ENCODE peak calls at places on chromosomes 5 and 9, in four cellular contexts. J, U, F and X are unnamed samples.

GRCh38 chr5:31993182-31993961 is 180.7 kb downstream of the GOLPH3 start:
- DNase-seq in J (no peak), F (peak; percentile 38), U (no peak), X (no peak)

GRCh38 chr5:97133106-97133505 is 9.3 kb downstream of the LIX1 start:
- DNase-seq in J (no peak), U (no peak), F (no peak), X (no peak)

GRCh38 chr5:153516503-153516902 is 26.0 kb downstream of the GRIA1 start:
- DNase-seq in F (no peak), J (no peak), U (peak; percentile 28), X (no peak)

GRCh38 chr5:169801324-169801777 is 164.3 kb downstream of the DOCK2 start:
- DNase-seq in J (no peak), U (no peak), F (no peak), X (no peak)

GRCh38 chr5:88734191-88734640 is 148.8 kb downstream of the MEF2C start:
- DNase-seq in J (no peak), U (no peak), F (no peak), X (peak; percentile 59)

GRCh38 chr5:168734657-168735344 is 155.6 kb upstream of the PANK3 start:
- DNase-seq in J (no peak), F (no peak), U (no peak), X (peak; percentile 70)

GRCh38 chr9:85200726-85201402 is 531.3 kb downstream of the NTRK2 start:
- DNase-seq in U (no peak), J (no peak), F (no peak), X (peak; percentile 53)

GRCh38 chr5:150763023-150763793 is 4.4 kb upstream of the DCTN4 start:
- DNase-seq in J (peak; percentile 33), U (no peak), F (no peak), X (no peak)

GRCh38 chr5:143101740-143102386 is 301.6 kb downstream of the NR3C1 start:
- DNase-seq in U (no peak), J (peak; percentile 29), F (no peak), X (no peak)

GRCh38 chr5:56829137-56829536 is 13.8 kb downstream of the MAP3K1 start:
- DNase-seq in J (no peak), U (no peak), F (no peak), X (no peak)

GRCh38 chr5:157977957-157978505 is 119.1 kb upstream of the CLINT1 start:
- DNase-seq in F (no peak), U (no peak), J (no peak), X (no peak)

GRCh38 chr5:68727931-68728330 is 365.9 kb upstream of the SLC30A5 start:
- DNase-seq in J (no peak), U (no peak), F (no peak), X (no peak)

GRCh38 chr5:178305801-178306200 is 73.2 kb upstream of the PHYKPL start:
- DNase-seq in F (no peak), J (no peak), U (no peak), X (peak; percentile 34)

GRCh38 chr5:170145462-170145861 is 39.8 kb downstream of the FOXI1 start:
- DNase-seq in J (no peak), U (no peak), F (no peak), X (no peak)

GRCh38 chr9:124206391-124206790 is 51.4 kb upstream of the NEK6 start:
- DNase-seq in U (no peak), J (no peak), F (no peak), X (peak; percentile 12)

GRCh38 chr5:158935215-158935614 is 164.5 kb downstream of the EBF1 start:
- DNase-seq in J (no peak), F (no peak), U (no peak), X (no peak)

GRCh38 chr5:108801776-108802175 is 54.1 kb downstream of the FER start:
- DNase-seq in F (peak; percentile 71), U (no peak), J (no peak), X (no peak)

GRCh38 chr9:81118416-81118815 is 570.9 kb downstream of the TLE1 start:
- DNase-seq in F (no peak), U (no peak), J (no peak), X (no peak)

GRCh38 chr9:108707120-108707519 is 148.7 kb downstream of the ACTL7B start:
- DNase-seq in J (no peak), U (no peak), F (no peak), X (no peak)

GRCh38 chr5:138705567-138705966 is 47.7 kb upstream of the CTNNA1 start:
- DNase-seq in F (no peak), U (no peak), J (no peak), X (no peak)

GRCh38 chr5:591746-592145 is 20.4 kb upstream of the CEP72 start:
- DNase-seq in F (no peak), J (no peak), U (no peak), X (no peak)

GRCh38 chr5:115366223-115366622 is 69.8 kb upstream of the CCDC112 start:
- DNase-seq in F (peak; percentile 95), J (no peak), U (no peak), X (no peak)

GRCh38 chr5:170791325-170791954 is 7.9 kb downstream of the GABRP start:
- DNase-seq in U (peak; percentile 84), F (no peak), J (peak; percentile 83), X (peak; percentile 82)

GRCh38 chr5:172455087-172455381 is 709 bp upstream of the SH3PXD2B start:
- DNase-seq in J (no peak), F (no peak), U (no peak), X (no peak)

GRCh38 chr9:27771803-27772545 is 198.7 kb upstream of the C9orf72 start:
- DNase-seq in U (peak; percentile 37), F (no peak), J (no peak), X (no peak)

GRCh38 chr9:122213589-122214413 is 15.0 kb downstream of the LHX6 start:
- DNase-seq in U (peak; percentile 93), J (peak; percentile 87), F (no peak), X (no peak)

GRCh38 chr9:130147910-130148309 is 24.3 kb upstream of the NCS1 start:
- DNase-seq in U (no peak), J (no peak), F (no peak), X (no peak)

GRCh38 chr9:89817186-89817960 is 212.6 kb downstream of the GADD45G start:
- DNase-seq in F (no peak), J (no peak), U (no peak), X (no peak)

GRCh38 chr9:121357011-121357410 is 13.0 kb downstream of the STOM start:
- DNase-seq in F (no peak), J (no peak), U (no peak), X (no peak)

DNA sequence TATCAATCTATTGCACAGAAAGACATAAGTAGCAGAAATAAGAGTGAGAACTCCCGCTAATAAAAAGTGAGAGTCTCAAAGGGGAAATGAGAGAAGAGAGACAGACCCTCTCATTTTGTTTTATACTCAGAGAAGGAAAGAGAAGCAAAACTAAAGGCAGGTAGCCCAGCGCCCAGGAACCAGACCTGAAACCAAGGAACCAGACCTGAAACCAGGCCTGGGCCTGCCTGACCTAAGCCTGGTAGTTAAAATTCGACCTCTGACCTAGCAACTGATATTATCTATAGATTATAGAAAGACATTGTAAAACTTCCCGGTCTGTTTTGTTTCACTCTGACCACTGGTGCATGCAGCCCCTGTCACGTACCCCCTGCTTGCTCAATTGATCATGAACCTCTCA is 134.5 kb upstream of the SEMA6A start:
- DNase-seq in J (no peak), U (no peak), F (no peak), X (no peak)
- H3K4me3 ChIP-seq in J (no peak overlapping the region), U (no peak overlapping the region), F (no peak overlapping the region), X (no peak overlapping the region)

GRCh38 chr5:139709587-139710369 is 61.6 kb downstream of the CXXC5 start:
- DNase-seq in U (no peak), J (no peak), F (no peak), X (no peak)

GRCh38 chr5:139708434-139708849 is 60.3 kb downstream of the CXXC5 start:
- DNase-seq in F (no peak), U (peak; percentile 52), J (no peak), X (peak; percentile 27)

GRCh38 chr5:139707445-139708003 is 59.4 kb downstream of the CXXC5 start:
- DNase-seq in F (no peak), J (no peak), U (no peak), X (no peak)

GRCh38 chr5:139710370-139711066 is 62.4 kb downstream of the CXXC5 start:
- DNase-seq in U (peak; percentile 83), F (no peak), J (peak; percentile 63), X (no peak)

DNA sequence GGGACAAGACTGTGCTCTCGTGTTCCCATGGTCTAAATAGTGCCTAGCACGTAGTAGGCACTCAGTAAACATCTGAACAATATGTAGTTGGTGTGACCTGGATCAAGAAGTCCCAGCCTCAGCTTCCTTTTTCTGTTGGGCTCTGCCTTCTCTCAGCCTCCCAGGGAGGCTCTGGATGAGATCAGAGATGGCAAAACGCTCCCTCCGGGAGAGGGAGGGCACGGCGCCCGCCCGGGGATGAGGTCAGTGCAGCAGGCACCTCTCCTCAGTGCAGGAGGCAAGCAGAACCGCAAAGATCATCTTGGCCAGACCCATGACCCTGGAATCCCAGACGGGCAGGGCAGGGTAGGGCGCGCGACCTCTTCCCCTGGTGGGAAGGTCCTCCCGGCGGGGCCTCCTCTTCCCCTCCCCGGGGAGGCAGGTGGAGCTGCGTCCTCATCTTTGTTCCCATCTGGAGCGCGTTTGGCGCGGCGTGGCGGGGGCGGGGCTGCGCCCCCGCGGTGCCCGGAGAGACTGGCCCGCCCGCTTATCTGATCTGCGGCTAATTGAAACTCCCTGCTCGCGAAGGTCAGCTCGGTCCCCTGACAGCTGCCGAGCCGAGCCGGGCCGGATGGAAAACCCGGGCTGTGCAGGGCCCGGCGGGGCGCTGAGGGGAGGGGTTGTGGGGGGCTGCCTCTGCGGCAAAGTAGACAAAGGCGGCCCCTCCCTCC is 60.9 kb downstream of the CXXC5 start:
- DNase-seq in J (peak; percentile 50), U (peak; percentile 84), F (no peak), X (peak; percentile 92)
- H3K4me3 ChIP-seq in J (peak overlapping the region; percentile 2), U (peak overlapping the region; percentile 59), F (no peak overlapping the region), X (no peak overlapping the region)

DNA sequence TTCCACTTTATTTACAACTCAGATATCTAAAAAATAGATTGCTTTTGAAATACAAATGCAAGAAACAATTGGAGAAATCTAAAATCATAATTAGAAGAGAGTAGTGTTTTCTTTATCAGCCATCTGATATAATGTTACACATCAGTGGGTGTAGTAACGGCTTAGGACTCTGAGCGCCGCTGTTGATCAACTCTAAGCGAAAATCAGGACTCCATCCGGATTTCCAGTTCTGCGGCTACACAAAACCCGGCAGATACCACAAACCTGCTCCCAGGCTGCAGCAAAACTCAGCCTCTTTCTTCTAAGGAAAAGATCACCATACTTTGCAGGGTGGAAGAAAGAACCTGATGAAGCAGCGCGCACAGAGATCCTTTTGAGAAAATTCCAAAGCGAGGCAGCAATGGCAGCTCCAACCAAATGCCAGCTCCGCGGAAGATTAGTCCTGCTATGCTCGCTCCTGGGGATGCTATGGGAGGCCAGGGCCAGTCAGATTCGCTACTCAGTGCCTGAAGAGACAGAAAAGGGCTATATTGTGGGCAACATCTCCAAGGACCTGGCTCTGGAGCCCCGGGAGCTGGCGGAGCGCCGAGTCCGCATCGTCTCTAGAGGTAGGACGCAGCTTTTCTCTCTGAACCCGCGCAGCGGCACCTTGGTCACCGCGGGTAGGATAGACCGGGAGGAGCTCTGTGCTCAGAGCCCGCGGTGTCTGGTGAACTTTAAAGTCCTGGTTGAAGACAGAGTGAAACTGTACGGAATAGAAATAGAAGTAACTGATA is at the start of gene PCDHGA9:
- DNase-seq in J (no peak), F (no peak), U (no peak), X (no peak)
- H3K4me3 ChIP-seq in J (no peak within 1 kb of the TSS), F (peak within 1 kb of the TSS; percentile 34), U (no peak within 1 kb of the TSS), X (no peak within 1 kb of the TSS)

GRCh38 chr9:127873223-127873691 is 4.2 kb downstream of the AK1 start:
- DNase-seq in U (peak; percentile 48), J (no peak), F (no peak), X (no peak)

GRCh38 chr9:127872492-127873222 is 4.8 kb downstream of the AK1 start:
- DNase-seq in J (no peak), F (no peak), U (no peak), X (no peak)

GRCh38 chr9:127875306-127875966 is 2.0 kb downstream of the AK1 start:
- DNase-seq in J (no peak), F (no peak), U (no peak), X (peak; percentile 80)

GRCh38 chr9:127874301-127875216 is 2.9 kb downstream of the AK1 start:
- DNase-seq in F (no peak), U (no peak), J (no peak), X (no peak)

GRCh38 chr9:127873886-127874285 is 3.6 kb downstream of the AK1 start:
- DNase-seq in U (no peak), F (no peak), J (no peak), X (peak; percentile 92)
- H3K4me3 ChIP-seq in U (no peak overlapping the region), F (no peak overlapping the region), J (no peak overlapping the region), X (no peak overlapping the region)